ENCODE peak calls at places on chromosome 15, in nine cellular contexts. One of them, this sample, is unnamed.

GRCh38 chr15:89654311-89654761 is 931 bp downstream of the KIF7 start:
- DNase-seq in cardiac muscle cell: peak
- DNase-seq in globus pallidus: no peak
- DNase-seq in left cardiac atrium: no peak
- DNase-seq in T-cell: no peak
- DNase-seq in IMR-90: peak
- DNase-seq in non-pigmented ciliary epithelial cell: no peak
- DNase-seq in lower lobe of right lung: no peak
- DNase-seq in dorsolateral prefrontal cortex: no peak
- DNase-seq in this sample: no peak

GRCh38 chr15:82294061-82294690 is 31.6 kb downstream of the SAXO2 start:
- DNase-seq in cardiac muscle cell: no peak
- DNase-seq in dorsolateral prefrontal cortex: no peak
- DNase-seq in T-cell: no peak
- DNase-seq in non-pigmented ciliary epithelial cell: no peak
- DNase-seq in lower lobe of right lung: no peak
- DNase-seq in IMR-90: no peak
- DNase-seq in globus pallidus: no peak
- DNase-seq in left cardiac atrium: no peak
- DNase-seq in this sample: no peak

GRCh38 chr15:55407631-55407948 is 569 bp downstream of the CCPG1 start:
- DNase-seq in cardiac muscle cell: no peak
- DNase-seq in IMR-90: peak
- DNase-seq in T-cell: no peak
- DNase-seq in lower lobe of right lung: no peak
- DNase-seq in non-pigmented ciliary epithelial cell: no peak
- DNase-seq in dorsolateral prefrontal cortex: no peak
- DNase-seq in globus pallidus: no peak
- DNase-seq in left cardiac atrium: no peak
- DNase-seq in this sample: peak

GRCh38 chr15:73901126-73901810 is 25.0 kb upstream of the LOXL1 start:
- DNase-seq in lower lobe of right lung: peak
- DNase-seq in left cardiac atrium: no peak
- DNase-seq in cardiac muscle cell: no peak
- DNase-seq in T-cell: no peak
- DNase-seq in IMR-90: no peak
- DNase-seq in globus pallidus: no peak
- DNase-seq in dorsolateral prefrontal cortex: no peak
- DNase-seq in non-pigmented ciliary epithelial cell: no peak
- DNase-seq in this sample: no peak

GRCh38 chr15:60618206-60618605 is 139.3 kb upstream of the ICE2 start:
- DNase-seq in left cardiac atrium: no peak
- DNase-seq in lower lobe of right lung: no peak
- DNase-seq in cardiac muscle cell: no peak
- DNase-seq in IMR-90: no peak
- DNase-seq in dorsolateral prefrontal cortex: no peak
- DNase-seq in T-cell: no peak
- DNase-seq in non-pigmented ciliary epithelial cell: no peak
- DNase-seq in globus pallidus: no peak
- DNase-seq in this sample: no peak

GRCh38 chr15:46857103-46857502 is 860.2 kb upstream of the SEMA6D start:
- DNase-seq in dorsolateral prefrontal cortex: no peak
- DNase-seq in globus pallidus: no peak
- DNase-seq in left cardiac atrium: no peak
- DNase-seq in non-pigmented ciliary epithelial cell: no peak
- DNase-seq in lower lobe of right lung: no peak
- DNase-seq in cardiac muscle cell: no peak
- DNase-seq in IMR-90: no peak
- DNase-seq in T-cell: no peak
- DNase-seq in this sample: no peak

GRCh38 chr15:62068787-62069170 is 2.0 kb downstream of the C2CD4A start:
- DNase-seq in IMR-90: no peak
- DNase-seq in lower lobe of right lung: no peak
- DNase-seq in left cardiac atrium: no peak
- DNase-seq in T-cell: no peak
- DNase-seq in globus pallidus: no peak
- DNase-seq in dorsolateral prefrontal cortex: no peak
- DNase-seq in cardiac muscle cell: peak
- DNase-seq in non-pigmented ciliary epithelial cell: no peak
- DNase-seq in this sample: peak

GRCh38 chr15:62165029-62165792 is at the start of gene C2CD4B:
- DNase-seq in cardiac muscle cell: peak
- DNase-seq in left cardiac atrium: peak
- DNase-seq in dorsolateral prefrontal cortex: no peak
- DNase-seq in IMR-90: no peak
- DNase-seq in globus pallidus: no peak
- DNase-seq in lower lobe of right lung: peak
- DNase-seq in T-cell: no peak
- DNase-seq in non-pigmented ciliary epithelial cell: no peak
- DNase-seq in this sample: no peak

GRCh38 chr15:44066211-44066827 is 128.8 kb downstream of the FRMD5 start:
- DNase-seq in globus pallidus: peak
- DNase-seq in non-pigmented ciliary epithelial cell: no peak
- DNase-seq in lower lobe of right lung: no peak
- DNase-seq in cardiac muscle cell: peak
- DNase-seq in dorsolateral prefrontal cortex: no peak
- DNase-seq in T-cell: peak
- DNase-seq in IMR-90: peak
- DNase-seq in left cardiac atrium: peak
- DNase-seq in this sample: no peak

GRCh38 chr15:96331942-96332853 is 1.7 kb downstream of the NR2F2 start:
- DNase-seq in IMR-90: no peak
- DNase-seq in cardiac muscle cell: peak
- DNase-seq in dorsolateral prefrontal cortex: no peak
- DNase-seq in globus pallidus: no peak
- DNase-seq in lower lobe of right lung: peak
- DNase-seq in non-pigmented ciliary epithelial cell: no peak
- DNase-seq in left cardiac atrium: peak
- DNase-seq in T-cell: no peak
- DNase-seq in this sample: peak

GRCh38 chr15:47975422-47975821 is 145.4 kb upstream of the SLC24A5 start:
- DNase-seq in globus pallidus: no peak
- DNase-seq in T-cell: no peak
- DNase-seq in left cardiac atrium: no peak
- DNase-seq in dorsolateral prefrontal cortex: no peak
- DNase-seq in lower lobe of right lung: no peak
- DNase-seq in cardiac muscle cell: no peak
- DNase-seq in IMR-90: no peak
- DNase-seq in non-pigmented ciliary epithelial cell: no peak
- DNase-seq in this sample: no peak

GRCh38 chr15:33279613-33280205 is 31.1 kb upstream of the RYR3 start:
- DNase-seq in IMR-90: no peak
- DNase-seq in cardiac muscle cell: no peak
- DNase-seq in T-cell: no peak
- DNase-seq in lower lobe of right lung: no peak
- DNase-seq in left cardiac atrium: no peak
- DNase-seq in dorsolateral prefrontal cortex: no peak
- DNase-seq in globus pallidus: no peak
- DNase-seq in non-pigmented ciliary epithelial cell: no peak
- DNase-seq in this sample: peak

GRCh38 chr15:42723068-42723467 is 13.9 kb downstream of the CDAN1 start:
- DNase-seq in cardiac muscle cell: no peak
- DNase-seq in T-cell: no peak
- DNase-seq in dorsolateral prefrontal cortex: no peak
- DNase-seq in lower lobe of right lung: no peak
- DNase-seq in left cardiac atrium: no peak
- DNase-seq in non-pigmented ciliary epithelial cell: no peak
- DNase-seq in IMR-90: no peak
- DNase-seq in globus pallidus: no peak
- DNase-seq in this sample: no peak

GRCh38 chr15:27669641-27670040 is 429.5 kb downstream of the OCA2 start:
- DNase-seq in lower lobe of right lung: no peak
- DNase-seq in left cardiac atrium: no peak
- DNase-seq in non-pigmented ciliary epithelial cell: no peak
- DNase-seq in T-cell: no peak
- DNase-seq in cardiac muscle cell: no peak
- DNase-seq in globus pallidus: no peak
- DNase-seq in dorsolateral prefrontal cortex: no peak
- DNase-seq in IMR-90: no peak
- DNase-seq in this sample: no peak

GRCh38 chr15:59138243-59138642 is 33.3 kb downstream of the CCNB2 start:
- DNase-seq in cardiac muscle cell: peak
- DNase-seq in T-cell: peak
- DNase-seq in non-pigmented ciliary epithelial cell: no peak
- DNase-seq in lower lobe of right lung: peak
- DNase-seq in left cardiac atrium: peak
- DNase-seq in IMR-90: peak
- DNase-seq in globus pallidus: no peak
- DNase-seq in dorsolateral prefrontal cortex: no peak
- DNase-seq in this sample: no peak

GRCh38 chr15:27821273-27821672 is 277.8 kb downstream of the OCA2 start:
- DNase-seq in cardiac muscle cell: no peak
- DNase-seq in lower lobe of right lung: no peak
- DNase-seq in IMR-90: no peak
- DNase-seq in left cardiac atrium: no peak
- DNase-seq in non-pigmented ciliary epithelial cell: no peak
- DNase-seq in dorsolateral prefrontal cortex: no peak
- DNase-seq in T-cell: no peak
- DNase-seq in globus pallidus: no peak
- DNase-seq in this sample: no peak

GRCh38 chr15:33194237-33194636 is 277 bp downstream of the FMN1 start:
- DNase-seq in dorsolateral prefrontal cortex: no peak
- DNase-seq in IMR-90: no peak
- DNase-seq in T-cell: no peak
- DNase-seq in globus pallidus: no peak
- DNase-seq in lower lobe of right lung: peak
- DNase-seq in non-pigmented ciliary epithelial cell: no peak
- DNase-seq in cardiac muscle cell: no peak
- DNase-seq in left cardiac atrium: peak
- DNase-seq in this sample: no peak

GRCh38 chr15:25775317-25775912 is 87.7 kb downstream of the ATP10A start:
- DNase-seq in globus pallidus: no peak
- DNase-seq in dorsolateral prefrontal cortex: no peak
- DNase-seq in IMR-90: peak
- DNase-seq in T-cell: no peak
- DNase-seq in left cardiac atrium: peak
- DNase-seq in lower lobe of right lung: no peak
- DNase-seq in non-pigmented ciliary epithelial cell: no peak
- DNase-seq in cardiac muscle cell: peak
- DNase-seq in this sample: no peak

GRCh38 chr15:85543741-85544155 is 163.3 kb downstream of the AKAP13 start:
- DNase-seq in lower lobe of right lung: peak
- DNase-seq in cardiac muscle cell: no peak
- DNase-seq in non-pigmented ciliary epithelial cell: no peak
- DNase-seq in IMR-90: no peak
- DNase-seq in dorsolateral prefrontal cortex: no peak
- DNase-seq in left cardiac atrium: peak
- DNase-seq in globus pallidus: peak
- DNase-seq in T-cell: peak
- DNase-seq in this sample: no peak

GRCh38 chr15:70195808-70196304 is 98.1 kb upstream of the TLE3 start:
- DNase-seq in globus pallidus: peak
- DNase-seq in cardiac muscle cell: peak
- DNase-seq in IMR-90: peak
- DNase-seq in dorsolateral prefrontal cortex: peak
- DNase-seq in T-cell: no peak
- DNase-seq in left cardiac atrium: peak
- DNase-seq in non-pigmented ciliary epithelial cell: peak
- DNase-seq in lower lobe of right lung: peak
- DNase-seq in this sample: no peak

GRCh38 chr15:25860885-25861866 is 2.0 kb downstream of the ATP10A start:
- DNase-seq in IMR-90: no peak
- DNase-seq in dorsolateral prefrontal cortex: no peak
- DNase-seq in T-cell: peak
- DNase-seq in non-pigmented ciliary epithelial cell: no peak
- DNase-seq in left cardiac atrium: no peak
- DNase-seq in globus pallidus: no peak
- DNase-seq in cardiac muscle cell: no peak
- DNase-seq in lower lobe of right lung: no peak
- DNase-seq in this sample: no peak

GRCh38 chr15:98684441-98684840 is 36.1 kb downstream of the IGF1R start:
- DNase-seq in T-cell: no peak
- DNase-seq in IMR-90: peak
- DNase-seq in lower lobe of right lung: no peak
- DNase-seq in left cardiac atrium: no peak
- DNase-seq in cardiac muscle cell: peak
- DNase-seq in non-pigmented ciliary epithelial cell: no peak
- DNase-seq in dorsolateral prefrontal cortex: no peak
- DNase-seq in globus pallidus: no peak
- DNase-seq in this sample: no peak

GRCh38 chr15:39783244-39783820 is 691 bp upstream of the FSIP1 start:
- DNase-seq in dorsolateral prefrontal cortex: no peak
- DNase-seq in lower lobe of right lung: no peak
- DNase-seq in globus pallidus: no peak
- DNase-seq in left cardiac atrium: no peak
- DNase-seq in IMR-90: peak
- DNase-seq in cardiac muscle cell: peak
- DNase-seq in T-cell: no peak
- DNase-seq in non-pigmented ciliary epithelial cell: no peak
- DNase-seq in this sample: no peak